ENCODE peak calls at places on chromosome 9, in seven cellular contexts. F, Z, J, W, A, I and O are unnamed samples.

GRCh38 chr9:91944711-91945110 is 5.3 kb downstream of the ROR2 start:
- DNase-seq in F (no peak), Z (no peak), J (no peak), W (no peak), A (no peak), I (no peak), O (no peak)

GRCh38 chr9:82273121-82273520 is 284.5 kb downstream of the SPATA31D1 start:
- DNase-seq in F (no peak), Z (no peak), J (peak; percentile 66), W (no peak), A (no peak), I (no peak), O (no peak)

GRCh38 chr9:20015427-20015931 is 226.6 kb upstream of the SLC24A2 start:
- DNase-seq in F (no peak), Z (no peak), J (no peak), W (no peak), A (no peak), I (no peak), O (peak; percentile 86)

GRCh38 chr9:122213589-122214413 is 15.0 kb downstream of the LHX6 start:
- DNase-seq in F (peak; percentile 49), Z (no peak), J (peak; percentile 40), W (peak; percentile 97), A (peak; percentile 21), I (no peak), O (peak; percentile 26)

GRCh38 chr9:129319076-129319937 is 141.2 kb upstream of the IER5L start:
- DNase-seq in F (no peak), Z (no peak), J (no peak), W (no peak), A (no peak), I (peak; percentile 35), O (no peak)

GRCh38 chr9:5562806-5563416 is 52.6 kb downstream of the PDCD1LG2 start:
- DNase-seq in F (no peak), Z (no peak), J (peak; percentile 32), W (no peak), A (no peak), I (no peak), O (no peak)

GRCh38 chr9:122374885-122375420 is 4.1 kb downstream of the PTGS1 start:
- DNase-seq in F (peak; percentile 76), Z (peak; percentile 81), J (peak; percentile 83), W (no peak), A (no peak), I (peak; percentile 61), O (no peak)

GRCh38 chr9:101326501-101326900 is 58.3 kb downstream of the BAAT start:
- DNase-seq in F (no peak), Z (no peak), J (peak; percentile 4), W (no peak), A (no peak), I (no peak), O (no peak)

GRCh38 chr9:90002299-90003045 is 397.7 kb downstream of the GADD45G start:
- DNase-seq in F (no peak), Z (no peak), J (no peak), W (no peak), A (no peak), I (no peak), O (no peak)

GRCh38 chr9:111399772-111400563 is 69.9 kb upstream of the OR2K2 start:
- DNase-seq in F (peak; percentile 22), Z (no peak), J (peak; percentile 26), W (peak; percentile 51), A (no peak), I (no peak), O (no peak)

GRCh38 chr9:15276328-15276969 is 30.6 kb downstream of the TTC39B start:
- DNase-seq in F (peak; percentile 61), Z (no peak), J (no peak), W (no peak), A (no peak), I (no peak), O (no peak)

GRCh38 chr9:130635306-130635705 is 29.1 kb upstream of the PRDM12 start:
- DNase-seq in F (no peak), Z (no peak), J (no peak), W (no peak), A (no peak), I (no peak), O (no peak)

GRCh38 chr9:8270235-8270634 is 470.7 kb upstream of the DMAC1 start:
- DNase-seq in F (no peak), Z (no peak), J (no peak), W (no peak), A (no peak), I (no peak), O (no peak)

GRCh38 chr9:752201-752600 is 89.3 kb upstream of the DMRT1 start:
- DNase-seq in F (no peak), Z (no peak), J (peak; percentile 94), W (no peak), A (no peak), I (no peak), O (no peak)

GRCh38 chr9:121199921-121200320 is 1.7 kb downstream of the RAB14 start:
- DNase-seq in F (no peak), Z (no peak), J (peak; percentile 40), W (no peak), A (no peak), I (no peak), O (no peak)

GRCh38 chr9:133635098-133635497 is 1.1 kb upstream of the DBH start:
- DNase-seq in F (no peak), Z (no peak), J (no peak), W (no peak), A (no peak), I (no peak), O (no peak)

GRCh38 chr9:93315960-93316359 is 132.0 kb downstream of the WNK2 start:
- DNase-seq in F (no peak), Z (no peak), J (no peak), W (no peak), A (no peak), I (no peak), O (no peak)

GRCh38 chr9:94584555-94584954 is 9.1 kb downstream of the FBP2 start:
- DNase-seq in F (no peak), Z (no peak), J (no peak), W (no peak), A (no peak), I (no peak), O (no peak)

GRCh38 chr9:133842721-133843227 is 104.6 kb upstream of the SARDH start:
- DNase-seq in F (peak; percentile 54), Z (no peak), J (no peak), W (no peak), A (no peak), I (no peak), O (no peak)

GRCh38 chr9:29214702-29215248 is 1641.5 kb upstream of the C9orf72 start:
- DNase-seq in F (no peak), Z (no peak), J (no peak), W (peak; percentile 62), A (no peak), I (no peak), O (no peak)
- H3K4me3 ChIP-seq in F (no peak overlapping the region), Z (no peak overlapping the region), J (no peak overlapping the region), W (peak overlapping the region; percentile 89), A (no peak overlapping the region), I (peak overlapping the region; percentile 55), O (no peak overlapping the region)

GRCh38 chr9:98189412-98189811 is 3.0 kb downstream of the CORO2A start:
- DNase-seq in F (no peak), Z (no peak), J (no peak), W (no peak), A (no peak), I (no peak), O (no peak)

GRCh38 chr9:98192503-98193335 is at the start of gene CORO2A:
- DNase-seq in F (peak; percentile 89), Z (peak; percentile 75), J (peak; percentile 87), W (peak; percentile 88), A (peak; percentile 67), I (peak; percentile 55), O (peak; percentile 66)

GRCh38 chr9:98190757-98191105 is 1.7 kb downstream of the CORO2A start:
- DNase-seq in F (no peak), Z (no peak), J (no peak), W (no peak), A (no peak), I (no peak), O (no peak)

GRCh38 chr9:98191615-98192502 is 578 bp downstream of the CORO2A start:
- DNase-seq in F (peak; percentile 59), Z (no peak), J (peak; percentile 39), W (peak; percentile 70), A (peak; percentile 34), I (no peak), O (peak; percentile 36)

DNA sequence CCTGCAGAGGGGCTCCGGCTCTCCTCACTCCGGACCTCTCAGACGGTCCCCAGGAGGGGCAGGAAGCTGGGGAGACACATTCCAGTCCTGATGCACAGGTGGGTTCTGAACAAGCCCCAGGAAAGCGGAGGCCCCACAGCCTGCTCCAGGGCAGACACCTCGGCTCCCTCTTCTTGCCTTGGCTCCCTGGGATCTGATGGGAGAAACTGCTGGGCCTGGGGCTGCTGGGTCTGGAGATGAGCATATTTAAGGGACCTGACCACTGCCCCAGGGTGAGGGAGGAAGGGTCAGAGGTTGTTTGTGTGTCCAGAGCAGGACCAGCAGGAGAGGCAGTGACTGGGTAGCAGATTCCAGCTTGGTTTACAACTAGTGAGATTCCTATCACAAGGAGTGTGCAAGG is 1.2 kb downstream of the CORO2A start:
- DNase-seq in F (no peak), Z (no peak), J (no peak), W (no peak), A (no peak), I (no peak), O (no peak)
- H3K27ac ChIP-seq in F (peak overlapping the region; percentile 79), Z (no peak overlapping the region), J (no peak overlapping the region), W (no peak overlapping the region), A (peak overlapping the region; percentile 39), I (no peak overlapping the region), O (no peak overlapping the region)

GRCh38 chr9:113151696-113152630 is 1.2 kb downstream of the SLC31A2 start:
- DNase-seq in F (peak; percentile 32), Z (peak; percentile 29), J (peak; percentile 20), W (no peak), A (no peak), I (no peak), O (no peak)
- H3K4me3 ChIP-seq in F (peak overlapping the region; percentile 93), Z (peak overlapping the region; percentile 89), J (peak overlapping the region; percentile 77), W (peak overlapping the region; percentile 71), A (peak overlapping the region; percentile 84), I (peak overlapping the region; percentile 82), O (peak overlapping the region; percentile 78)

DNA sequence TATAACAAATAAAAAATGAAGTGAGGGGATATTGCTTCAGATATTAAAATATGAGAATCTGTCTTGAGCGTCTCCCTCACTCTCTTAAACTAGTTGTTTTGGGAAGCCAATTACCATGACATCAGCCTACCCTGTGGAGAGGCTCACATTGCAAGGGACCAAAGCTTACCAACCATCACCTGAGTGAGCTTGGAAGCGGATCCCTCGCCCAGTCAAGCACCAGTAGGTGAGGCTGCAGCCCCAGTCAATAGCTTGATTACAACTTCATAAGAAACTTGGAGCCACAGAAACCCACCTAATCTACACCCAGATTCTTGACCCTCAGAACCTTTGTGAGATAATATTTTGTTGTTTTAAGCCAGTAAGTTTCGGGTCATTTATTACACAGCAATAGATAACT is 206.2 kb downstream of the CEMIP2 start:
- DNase-seq in F (no peak), Z (no peak), J (no peak), W (no peak), A (no peak), I (no peak), O (no peak)
- H3K27ac ChIP-seq in F (no peak overlapping the region), Z (no peak overlapping the region), J (no peak overlapping the region), W (no peak overlapping the region), A (no peak overlapping the region), I (no peak overlapping the region), O (no peak overlapping the region)